ENCODE peak calls at places on chromosomes 16 and 17, in four cellular contexts. D is endothelial cell, B is HEK293T, H is body of pancreas. V is an unnamed sample.

GRCh38 chr17:45851022-45851421 is 6.3 kb downstream of the SPPL2C start:
- DNase-seq in D (no peak), B (no peak), H (no peak), V (no peak)

GRCh38 chr17:66949501-66949900 is 15.0 kb upstream of the CACNG4 start:
- DNase-seq in D (no peak), B (no peak), H (no peak), V (no peak)

GRCh38 chr17:20156196-20157077 is 147.3 kb downstream of the SPECC1 start:
- DNase-seq in D (peak; percentile 40), B (peak; percentile 37), H (peak; percentile 62), V (peak; percentile 47)

GRCh38 chr17:7745748-7746470 is 28.4 kb downstream of the DNAH2 start:
- DNase-seq in D (peak; percentile 30), B (peak; percentile 39), H (no peak), V (no peak)

GRCh38 chr16:56424791-56425438 is 430 bp downstream of the AMFR start:
- DNase-seq in D (no peak), B (peak; percentile 37), H (peak; percentile 33), V (peak; percentile 79)

GRCh38 chr16:48231675-48232214 is 12.4 kb upstream of the LONP2 start:
- DNase-seq in D (peak; percentile 57), B (peak; percentile 36), H (no peak), V (peak; percentile 46)

GRCh38 chr16:88785106-88785924 is at the start of gene PIEZO1:
- DNase-seq in D (peak; percentile 79), B (peak; percentile 69), H (peak; percentile 69), V (peak; percentile 89)

GRCh38 chr17:65278050-65278819 is 141.1 kb downstream of the RGS9 start:
- DNase-seq in D (peak; percentile 79), B (peak; percentile 82), H (peak; percentile 32), V (peak; percentile 70)

GRCh38 chr17:43645765-43646481 is 15.8 kb downstream of the MEOX1 start:
- DNase-seq in D (peak; percentile 73), B (no peak), H (peak; percentile 21), V (no peak)

GRCh38 chr17:68491864-68492263 is 20.4 kb upstream of the PRKAR1A start:
- DNase-seq in D (no peak), B (no peak), H (peak; percentile 68), V (no peak)

GRCh38 chr16:55543470-55543869 is 23.0 kb upstream of the CAPNS2 start:
- DNase-seq in D (no peak), B (no peak), H (no peak), V (no peak)

GRCh38 chr17:81534157-81535006 is 6.2 kb downstream of the FSCN2 start:
- DNase-seq in D (no peak), B (no peak), H (no peak), V (no peak)

GRCh38 chr17:66357037-66357436 is 54.6 kb downstream of the PRKCA start:
- DNase-seq in D (no peak), B (no peak), H (no peak), V (no peak)

GRCh38 chr17:41308918-41309359 is at the start of gene KRTAP16-1:
- DNase-seq in D (no peak), B (no peak), H (no peak), V (no peak)

GRCh38 chr17:55407641-55408566 is 13.7 kb downstream of the MMD start:
- DNase-seq in D (no peak), B (no peak), H (no peak), V (no peak)

GRCh38 chr16:55280622-55281021 is 43.4 kb upstream of the IRX6 start:
- DNase-seq in D (no peak), B (no peak), H (no peak), V (no peak)

GRCh38 chr17:38730526-38731379 is 612 bp downstream of the CISD3 start:
- DNase-seq in D (no peak), B (no peak), H (peak; percentile 92), V (no peak)

GRCh38 chr16:65463652-65464260 is 341.9 kb upstream of the CDH11 start:
- DNase-seq in D (no peak), B (no peak), H (no peak), V (no peak)

GRCh38 chr17:59623151-59623550 is 3.5 kb downstream of the CLTC start:
- DNase-seq in D (no peak), B (no peak), H (no peak), V (no peak)

GRCh38 chr17:16909887-16910286 is 62.0 kb downstream of the TNFRSF13B start:
- DNase-seq in D (peak; percentile 37), B (no peak), H (no peak), V (no peak)

GRCh38 chr16:2813661-2814288 is 3.3 kb upstream of the PRSS21 start:
- DNase-seq in D (no peak), B (no peak), H (no peak), V (no peak)

GRCh38 chr17:36593651-36594316 is 2.1 kb downstream of the DHRS11 start:
- DNase-seq in D (no peak), B (no peak), H (no peak), V (peak; percentile 35)

GRCh38 chr17:40778466-40778865 is 3.9 kb downstream of the KRT27 start:
- DNase-seq in D (no peak), B (no peak), H (no peak), V (no peak)

GRCh38 chr17:41311111-41311510 is 2.0 kb upstream of the KRTAP16-1 start:
- DNase-seq in D (no peak), B (no peak), H (no peak), V (no peak)

GRCh38 chr17:75755990-75756389 is 9.0 kb downstream of the GALK1 start:
- DNase-seq in D (no peak), B (no peak), H (no peak), V (no peak)

GRCh38 chr16:28513484-28514181 is 7.0 kb upstream of the IL27 start:
- DNase-seq in D (no peak), B (no peak), H (no peak), V (no peak)

GRCh38 chr17:8488931-8489330 is 53.2 kb downstream of the NDEL1 start:
- DNase-seq in D (no peak), B (no peak), H (no peak), V (no peak)

GRCh38 chr17:40623419-40624217 is 24.0 kb downstream of the SMARCE1 start:
- DNase-seq in D (no peak), B (no peak), H (no peak), V (no peak)

GRCh38 chr17:4566785-4567184 is 6.4 kb upstream of the GGT6 start:
- DNase-seq in D (peak; percentile 70), B (peak; percentile 74), H (peak; percentile 67), V (peak; percentile 52)

GRCh38 chr17:27463235-27463677 is 7.0 kb downstream of the KSR1 start:
- DNase-seq in D (no peak), B (no peak), H (no peak), V (no peak)

GRCh38 chr17:29968271-29968670 is 26.8 kb downstream of the EFCAB5 start:
- DNase-seq in D (no peak), B (no peak), H (no peak), V (no peak)

GRCh38 chr17:68360198-68360597 is 68.9 kb downstream of the ARSG start:
- DNase-seq in D (no peak), B (no peak), H (no peak), V (no peak)

GRCh38 chr16:66300501-66300900 is 66.0 kb upstream of the CDH5 start:
- DNase-seq in D (no peak), B (no peak), H (no peak), V (no peak)

GRCh38 chr17:31100840-31101239 is 6.1 kb downstream of the NF1 start:
- DNase-seq in D (no peak), B (no peak), H (no peak), V (no peak)

GRCh38 chr17:7313890-7314718 is 1.1 kb downstream of the GPS2 start:
- DNase-seq in D (no peak), B (no peak), H (no peak), V (no peak)

GRCh38 chr17:17079336-17079735 is 37.1 kb downstream of the MPRIP start:
- DNase-seq in D (no peak), B (no peak), H (no peak), V (no peak)

GRCh38 chr16:22099256-22099975 is 7.1 kb downstream of the VWA3A start:
- DNase-seq in D (no peak), B (no peak), H (no peak), V (no peak)

GRCh38 chr17:80717661-80718060 is 173.0 kb downstream of the RPTOR start:
- DNase-seq in D (no peak), B (no peak), H (no peak), V (no peak)

GRCh38 chr17:64354824-64355535 is 35.7 kb downstream of the PECAM1 start:
- DNase-seq in D (no peak), B (no peak), H (no peak), V (no peak)